ENCODE peak calls at places on chromosomes 6 and 20, in eight cellular contexts. One of them, this sample, is unnamed.

GRCh38 chr20:35699914-35700624 is 864 bp downstream of the ROMO1 start:
- DNase-seq in midbrain: no peak
- DNase-seq in Right ventricle myocardium inferior: no peak
- DNase-seq in activated CD4-positive, alpha-beta T cell treated with anti-CD3 and anti-CD28 coated beads, Interleukin-2, amount 50 U/mL, for 24 hours: no peak
- DNase-seq in left cardiac atrium: no peak
- DNase-seq in endothelial cell: no peak
- DNase-seq in neural progenitor cell: no peak
- DNase-seq in HTR-8/SVneo: no peak
- DNase-seq in this sample: no peak

GRCh38 chr6:146857180-146857959 is 258.6 kb downstream of the ADGB start:
- DNase-seq in midbrain: peak
- DNase-seq in neural progenitor cell: peak
- DNase-seq in HTR-8/SVneo: peak
- DNase-seq in endothelial cell: peak
- DNase-seq in activated CD4-positive, alpha-beta T cell treated with anti-CD3 and anti-CD28 coated beads, Interleukin-2, amount 50 U/mL, for 24 hours: peak
- DNase-seq in Right ventricle myocardium inferior: peak
- DNase-seq in left cardiac atrium: peak
- DNase-seq in this sample: peak

GRCh38 chr6:14871196-14871595 is 374.7 kb upstream of the JARID2 start:
- DNase-seq in Right ventricle myocardium inferior: no peak
- DNase-seq in HTR-8/SVneo: no peak
- DNase-seq in activated CD4-positive, alpha-beta T cell treated with anti-CD3 and anti-CD28 coated beads, Interleukin-2, amount 50 U/mL, for 24 hours: no peak
- DNase-seq in midbrain: no peak
- DNase-seq in neural progenitor cell: no peak
- DNase-seq in endothelial cell: no peak
- DNase-seq in left cardiac atrium: no peak
- DNase-seq in this sample: no peak

GRCh38 chr20:5793916-5794315 is 43.7 kb downstream of the SHLD1 start:
- DNase-seq in endothelial cell: no peak
- DNase-seq in activated CD4-positive, alpha-beta T cell treated with anti-CD3 and anti-CD28 coated beads, Interleukin-2, amount 50 U/mL, for 24 hours: no peak
- DNase-seq in Right ventricle myocardium inferior: no peak
- DNase-seq in neural progenitor cell: no peak
- DNase-seq in left cardiac atrium: no peak
- DNase-seq in HTR-8/SVneo: no peak
- DNase-seq in midbrain: no peak
- DNase-seq in this sample: no peak

GRCh38 chr20:38471987-38472512 is 593 bp upstream of the RALGAPB start:
- DNase-seq in endothelial cell: no peak
- DNase-seq in midbrain: no peak
- DNase-seq in neural progenitor cell: no peak
- DNase-seq in Right ventricle myocardium inferior: no peak
- DNase-seq in activated CD4-positive, alpha-beta T cell treated with anti-CD3 and anti-CD28 coated beads, Interleukin-2, amount 50 U/mL, for 24 hours: no peak
- DNase-seq in left cardiac atrium: no peak
- DNase-seq in HTR-8/SVneo: no peak
- DNase-seq in this sample: peak

GRCh38 chr6:63525186-63525878 is 46.9 kb upstream of the LOC128125822 start:
- DNase-seq in HTR-8/SVneo: no peak
- DNase-seq in endothelial cell: no peak
- DNase-seq in midbrain: no peak
- DNase-seq in activated CD4-positive, alpha-beta T cell treated with anti-CD3 and anti-CD28 coated beads, Interleukin-2, amount 50 U/mL, for 24 hours: no peak
- DNase-seq in neural progenitor cell: no peak
- DNase-seq in Right ventricle myocardium inferior: no peak
- DNase-seq in left cardiac atrium: no peak
- DNase-seq in this sample: no peak

GRCh38 chr6:133549252-133549925 is 308.2 kb downstream of the EYA4 start:
- DNase-seq in Right ventricle myocardium inferior: no peak
- DNase-seq in midbrain: no peak
- DNase-seq in left cardiac atrium: no peak
- DNase-seq in endothelial cell: no peak
- DNase-seq in neural progenitor cell: peak
- DNase-seq in HTR-8/SVneo: no peak
- DNase-seq in activated CD4-positive, alpha-beta T cell treated with anti-CD3 and anti-CD28 coated beads, Interleukin-2, amount 50 U/mL, for 24 hours: no peak
- DNase-seq in this sample: no peak

GRCh38 chr20:47843886-47844567 is 58.7 kb upstream of the SULF2 start:
- DNase-seq in neural progenitor cell: no peak
- DNase-seq in HTR-8/SVneo: no peak
- DNase-seq in activated CD4-positive, alpha-beta T cell treated with anti-CD3 and anti-CD28 coated beads, Interleukin-2, amount 50 U/mL, for 24 hours: no peak
- DNase-seq in left cardiac atrium: no peak
- DNase-seq in midbrain: no peak
- DNase-seq in endothelial cell: no peak
- DNase-seq in Right ventricle myocardium inferior: no peak
- DNase-seq in this sample: peak

GRCh38 chr6:121620002-121620740 is 184.7 kb downstream of the GJA1 start:
- DNase-seq in Right ventricle myocardium inferior: no peak
- DNase-seq in HTR-8/SVneo: no peak
- DNase-seq in endothelial cell: no peak
- DNase-seq in neural progenitor cell: no peak
- DNase-seq in left cardiac atrium: no peak
- DNase-seq in activated CD4-positive, alpha-beta T cell treated with anti-CD3 and anti-CD28 coated beads, Interleukin-2, amount 50 U/mL, for 24 hours: no peak
- DNase-seq in midbrain: no peak
- DNase-seq in this sample: no peak

GRCh38 chr6:105263685-105264298 is 84.0 kb upstream of the POPDC3 start:
- DNase-seq in left cardiac atrium: no peak
- DNase-seq in activated CD4-positive, alpha-beta T cell treated with anti-CD3 and anti-CD28 coated beads, Interleukin-2, amount 50 U/mL, for 24 hours: no peak
- DNase-seq in Right ventricle myocardium inferior: no peak
- DNase-seq in midbrain: no peak
- DNase-seq in neural progenitor cell: no peak
- DNase-seq in endothelial cell: no peak
- DNase-seq in HTR-8/SVneo: no peak
- DNase-seq in this sample: no peak

GRCh38 chr6:37971711-37972410 is 152.3 kb downstream of the ZFAND3 start:
- DNase-seq in activated CD4-positive, alpha-beta T cell treated with anti-CD3 and anti-CD28 coated beads, Interleukin-2, amount 50 U/mL, for 24 hours: no peak
- DNase-seq in left cardiac atrium: no peak
- DNase-seq in midbrain: no peak
- DNase-seq in endothelial cell: no peak
- DNase-seq in Right ventricle myocardium inferior: no peak
- DNase-seq in HTR-8/SVneo: no peak
- DNase-seq in neural progenitor cell: no peak
- DNase-seq in this sample: no peak

GRCh38 chr6:49463612-49463967 is 420 bp downstream of the CENPQ start:
- DNase-seq in Right ventricle myocardium inferior: no peak
- DNase-seq in left cardiac atrium: no peak
- DNase-seq in HTR-8/SVneo: no peak
- DNase-seq in endothelial cell: no peak
- DNase-seq in neural progenitor cell: no peak
- DNase-seq in midbrain: no peak
- DNase-seq in activated CD4-positive, alpha-beta T cell treated with anti-CD3 and anti-CD28 coated beads, Interleukin-2, amount 50 U/mL, for 24 hours: no peak
- DNase-seq in this sample: no peak

GRCh38 chr20:61802721-61803311 is 262.9 kb downstream of the TAF4 start:
- DNase-seq in activated CD4-positive, alpha-beta T cell treated with anti-CD3 and anti-CD28 coated beads, Interleukin-2, amount 50 U/mL, for 24 hours: no peak
- DNase-seq in left cardiac atrium: no peak
- DNase-seq in midbrain: no peak
- DNase-seq in HTR-8/SVneo: no peak
- DNase-seq in Right ventricle myocardium inferior: no peak
- DNase-seq in endothelial cell: no peak
- DNase-seq in neural progenitor cell: peak
- DNase-seq in this sample: no peak

GRCh38 chr20:10119336-10119735 is 84.5 kb downstream of the ANKEF1 start:
- DNase-seq in activated CD4-positive, alpha-beta T cell treated with anti-CD3 and anti-CD28 coated beads, Interleukin-2, amount 50 U/mL, for 24 hours: no peak
- DNase-seq in endothelial cell: no peak
- DNase-seq in HTR-8/SVneo: no peak
- DNase-seq in midbrain: no peak
- DNase-seq in left cardiac atrium: no peak
- DNase-seq in Right ventricle myocardium inferior: no peak
- DNase-seq in neural progenitor cell: no peak
- DNase-seq in this sample: no peak

GRCh38 chr6:42790549-42791181 is 8.8 kb downstream of the BICRAL start:
- DNase-seq in midbrain: no peak
- DNase-seq in Right ventricle myocardium inferior: no peak
- DNase-seq in activated CD4-positive, alpha-beta T cell treated with anti-CD3 and anti-CD28 coated beads, Interleukin-2, amount 50 U/mL, for 24 hours: no peak
- DNase-seq in HTR-8/SVneo: no peak
- DNase-seq in left cardiac atrium: no peak
- DNase-seq in neural progenitor cell: peak
- DNase-seq in endothelial cell: no peak
- DNase-seq in this sample: no peak

GRCh38 chr20:48238326-48238725 is 453.0 kb upstream of the SULF2 start:
- DNase-seq in endothelial cell: no peak
- DNase-seq in Right ventricle myocardium inferior: no peak
- DNase-seq in activated CD4-positive, alpha-beta T cell treated with anti-CD3 and anti-CD28 coated beads, Interleukin-2, amount 50 U/mL, for 24 hours: no peak
- DNase-seq in HTR-8/SVneo: no peak
- DNase-seq in midbrain: no peak
- DNase-seq in neural progenitor cell: no peak
- DNase-seq in left cardiac atrium: no peak
- DNase-seq in this sample: no peak

GRCh38 chr6:53382421-53382820 is 33.7 kb upstream of the ELOVL5 start:
- DNase-seq in Right ventricle myocardium inferior: no peak
- DNase-seq in activated CD4-positive, alpha-beta T cell treated with anti-CD3 and anti-CD28 coated beads, Interleukin-2, amount 50 U/mL, for 24 hours: no peak
- DNase-seq in left cardiac atrium: no peak
- DNase-seq in midbrain: no peak
- DNase-seq in endothelial cell: no peak
- DNase-seq in HTR-8/SVneo: no peak
- DNase-seq in neural progenitor cell: no peak
- DNase-seq in this sample: no peak

GRCh38 chr6:70894001-70894400 is 62.9 kb downstream of the B3GAT2 start:
- DNase-seq in activated CD4-positive, alpha-beta T cell treated with anti-CD3 and anti-CD28 coated beads, Interleukin-2, amount 50 U/mL, for 24 hours: no peak
- DNase-seq in neural progenitor cell: no peak
- DNase-seq in Right ventricle myocardium inferior: no peak
- DNase-seq in endothelial cell: no peak
- DNase-seq in HTR-8/SVneo: no peak
- DNase-seq in midbrain: no peak
- DNase-seq in left cardiac atrium: no peak
- DNase-seq in this sample: no peak

GRCh38 chr6:74607934-74608333 is 597.9 kb downstream of the COL12A1 start:
- DNase-seq in midbrain: no peak
- DNase-seq in left cardiac atrium: no peak
- DNase-seq in neural progenitor cell: peak
- DNase-seq in activated CD4-positive, alpha-beta T cell treated with anti-CD3 and anti-CD28 coated beads, Interleukin-2, amount 50 U/mL, for 24 hours: no peak
- DNase-seq in endothelial cell: no peak
- DNase-seq in Right ventricle myocardium inferior: no peak
- DNase-seq in HTR-8/SVneo: no peak
- DNase-seq in this sample: no peak

GRCh38 chr20:59120919-59121318 is 42.7 kb upstream of the ZNF831 start:
- DNase-seq in midbrain: no peak
- DNase-seq in activated CD4-positive, alpha-beta T cell treated with anti-CD3 and anti-CD28 coated beads, Interleukin-2, amount 50 U/mL, for 24 hours: no peak
- DNase-seq in endothelial cell: no peak
- DNase-seq in Right ventricle myocardium inferior: no peak
- DNase-seq in HTR-8/SVneo: no peak
- DNase-seq in neural progenitor cell: no peak
- DNase-seq in left cardiac atrium: no peak
- DNase-seq in this sample: no peak

GRCh38 chr20:45892828-45893500 is 1.8 kb downstream of the CTSA start:
- DNase-seq in midbrain: no peak
- DNase-seq in neural progenitor cell: no peak
- DNase-seq in left cardiac atrium: no peak
- DNase-seq in endothelial cell: no peak
- DNase-seq in activated CD4-positive, alpha-beta T cell treated with anti-CD3 and anti-CD28 coated beads, Interleukin-2, amount 50 U/mL, for 24 hours: no peak
- DNase-seq in HTR-8/SVneo: no peak
- DNase-seq in Right ventricle myocardium inferior: no peak
- DNase-seq in this sample: no peak

GRCh38 chr6:45710304-45710821 is 305.3 kb downstream of the CLIC5 start:
- DNase-seq in HTR-8/SVneo: no peak
- DNase-seq in neural progenitor cell: no peak
- DNase-seq in endothelial cell: no peak
- DNase-seq in activated CD4-positive, alpha-beta T cell treated with anti-CD3 and anti-CD28 coated beads, Interleukin-2, amount 50 U/mL, for 24 hours: peak
- DNase-seq in left cardiac atrium: no peak
- DNase-seq in Right ventricle myocardium inferior: no peak
- DNase-seq in midbrain: no peak
- DNase-seq in this sample: no peak

This sample was measured in LoVo.